ENCODE peak calls at places on chromosomes 6 and 20, in nine cellular contexts. M, P, C, J, U, F, A, R and G are unnamed samples.

GRCh38 chr6:141719476-141719875 is 413.2 kb upstream of the GJE1 start:
- DNase-seq in M (no peak), P (no peak), C (no peak), J (no peak), U (no peak), F (no peak), A (no peak), R (no peak), G (no peak)

GRCh38 chr6:26215200-26216014 is 128.2 kb downstream of the HFE start:
- DNase-seq in M (peak; percentile 60), P (no peak), C (peak; percentile 32), J (peak; percentile 47), U (peak; percentile 54), F (peak; percentile 60), A (peak; percentile 61), R (no peak), G (peak; percentile 54)

GRCh38 chr6:25498510-25498909 is 153.5 kb upstream of the SCGN start:
- DNase-seq in M (no peak), P (no peak), C (no peak), J (no peak), U (no peak), F (no peak), A (no peak), R (no peak), G (no peak)

GRCh38 chr6:145367149-145367548 is 368.2 kb downstream of the EPM2A start:
- DNase-seq in M (no peak), P (no peak), C (no peak), J (no peak), U (no peak), F (no peak), A (no peak), R (no peak), G (no peak)

GRCh38 chr20:53579266-53579580 is 14.4 kb downstream of the ZNF217 start:
- DNase-seq in M (no peak), P (no peak), C (no peak), J (no peak), U (no peak), F (no peak), A (no peak), R (no peak), G (no peak)

GRCh38 chr6:33987531-33988021 is 158.3 kb downstream of the GRM4 start:
- DNase-seq in M (peak; percentile 32), P (no peak), C (no peak), J (no peak), U (no peak), F (peak; percentile 55), A (no peak), R (peak; percentile 12), G (no peak)

GRCh38 chr6:90109141-90109540 is 187.5 kb downstream of the BACH2 start:
- DNase-seq in M (no peak), P (no peak), C (no peak), J (no peak), U (no peak), F (no peak), A (no peak), R (no peak), G (no peak)

GRCh38 chr20:37991506-37992302 is 41.6 kb downstream of the TTI1 start:
- DNase-seq in M (no peak), P (no peak), C (no peak), J (no peak), U (no peak), F (no peak), A (no peak), R (no peak), G (no peak)

GRCh38 chr6:24539416-24539815 is 44.6 kb downstream of the ALDH5A1 start:
- DNase-seq in M (no peak), P (no peak), C (no peak), J (peak; percentile 74), U (no peak), F (no peak), A (no peak), R (no peak), G (no peak)

GRCh38 chr6:4606681-4607025 is 169.6 kb upstream of the CDYL start:
- DNase-seq in M (no peak), P (no peak), C (no peak), J (no peak), U (no peak), F (no peak), A (no peak), R (no peak), G (no peak)

GRCh38 chr6:157120523-157121232 is 202.6 kb downstream of the TMEM242 start:
- DNase-seq in M (no peak), P (no peak), C (no peak), J (no peak), U (no peak), F (no peak), A (no peak), R (no peak), G (no peak)

GRCh38 chr20:37537505-37537904 is 9.8 kb upstream of the BLCAP start:
- DNase-seq in M (no peak), P (no peak), C (no peak), J (no peak), U (no peak), F (no peak), A (no peak), R (no peak), G (no peak)

GRCh38 chr6:12391472-12391871 is 101.3 kb downstream of the EDN1 start:
- DNase-seq in M (no peak), P (no peak), C (no peak), J (no peak), U (no peak), F (no peak), A (no peak), R (no peak), G (no peak)

GRCh38 chr6:90004511-90004910 is 110.2 kb downstream of the GJA10 start:
- DNase-seq in M (no peak), P (no peak), C (no peak), J (no peak), U (no peak), F (no peak), A (no peak), R (no peak), G (no peak)

GRCh38 chr20:17843246-17844132 is 125.1 kb downstream of the SNX5 start:
- DNase-seq in M (no peak), P (peak; percentile 98), C (peak; percentile 98), J (no peak), U (peak; percentile 97), F (peak; percentile 94), A (no peak), R (peak; percentile 78), G (no peak)

GRCh38 chr6:136809461-136809860 is 12.9 kb upstream of the PEX7 start:
- DNase-seq in M (no peak), P (no peak), C (no peak), J (no peak), U (no peak), F (no peak), A (no peak), R (no peak), G (no peak)

GRCh38 chr20:6525447-6526303 is 241.8 kb upstream of the BMP2 start:
- DNase-seq in M (no peak), P (peak; percentile 58), C (no peak), J (peak; percentile 22), U (peak; percentile 31), F (no peak), A (peak; percentile 0), R (no peak), G (no peak)

GRCh38 chr6:11616200-11616611 is 78.7 kb downstream of the TMEM170B start:
- DNase-seq in M (no peak), P (peak; percentile 97), C (peak; percentile 88), J (no peak), U (no peak), F (no peak), A (no peak), R (no peak), G (no peak)

GRCh38 chr6:164098857-164099534 is 684.5 kb downstream of the QKI start:
- DNase-seq in M (no peak), P (peak; percentile 49), C (peak; percentile 52), J (no peak), U (no peak), F (no peak), A (no peak), R (no peak), G (no peak)

GRCh38 chr6:12269100-12269499 is 21.1 kb upstream of the EDN1 start:
- DNase-seq in M (no peak), P (no peak), C (no peak), J (no peak), U (no peak), F (no peak), A (no peak), R (no peak), G (no peak)

GRCh38 chr6:99995916-99996315 is 1.9 kb upstream of the MCHR2 start:
- DNase-seq in M (no peak), P (no peak), C (no peak), J (no peak), U (no peak), F (no peak), A (no peak), R (no peak), G (no peak)
- H3K36me3 ChIP-seq in M (no peaks in the 10 kb centered on the region), P (no peaks in the 10 kb centered on the region), C (no peaks in the 10 kb centered on the region), J (no peaks in the 10 kb centered on the region), U (no peaks in the 10 kb centered on the region), F (no peaks in the 10 kb centered on the region), A (no peaks in the 10 kb centered on the region), R (no peaks in the 10 kb centered on the region), G (no peaks in the 10 kb centered on the region)

GRCh38 chr6:42047220-42047590 is 3.1 kb upstream of the TAF8 start:
- DNase-seq in M (no peak), P (no peak), C (no peak), J (no peak), U (no peak), F (no peak), A (no peak), R (no peak), G (no peak)
- TF ChIP-seq EZH2 in M (no peak), P (no peak), C (no peak), J (no peak), U (no peak), F (no peak), A (no peak), R (no peak), G (no peak)

GRCh38 chr6:151325075-151326050 is 66.0 kb downstream of the ZBTB2 start:
- DNase-seq in M (no peak), P (peak; percentile 55), C (peak; percentile 87), J (peak; percentile 68), U (peak; percentile 60), F (peak; percentile 68), A (peak; percentile 58), R (peak; percentile 40), G (peak; percentile 8)
- H3K36me3 ChIP-seq in M (no peaks in the 10 kb centered on the region), P (no peaks in the 10 kb centered on the region), C (no peaks in the 10 kb centered on the region), J (no peaks in the 10 kb centered on the region), U (no peaks in the 10 kb centered on the region), F (no peaks in the 10 kb centered on the region), A (no peaks in the 10 kb centered on the region), R (no peaks in the 10 kb centered on the region), G (no peaks in the 10 kb centered on the region)

DNA sequence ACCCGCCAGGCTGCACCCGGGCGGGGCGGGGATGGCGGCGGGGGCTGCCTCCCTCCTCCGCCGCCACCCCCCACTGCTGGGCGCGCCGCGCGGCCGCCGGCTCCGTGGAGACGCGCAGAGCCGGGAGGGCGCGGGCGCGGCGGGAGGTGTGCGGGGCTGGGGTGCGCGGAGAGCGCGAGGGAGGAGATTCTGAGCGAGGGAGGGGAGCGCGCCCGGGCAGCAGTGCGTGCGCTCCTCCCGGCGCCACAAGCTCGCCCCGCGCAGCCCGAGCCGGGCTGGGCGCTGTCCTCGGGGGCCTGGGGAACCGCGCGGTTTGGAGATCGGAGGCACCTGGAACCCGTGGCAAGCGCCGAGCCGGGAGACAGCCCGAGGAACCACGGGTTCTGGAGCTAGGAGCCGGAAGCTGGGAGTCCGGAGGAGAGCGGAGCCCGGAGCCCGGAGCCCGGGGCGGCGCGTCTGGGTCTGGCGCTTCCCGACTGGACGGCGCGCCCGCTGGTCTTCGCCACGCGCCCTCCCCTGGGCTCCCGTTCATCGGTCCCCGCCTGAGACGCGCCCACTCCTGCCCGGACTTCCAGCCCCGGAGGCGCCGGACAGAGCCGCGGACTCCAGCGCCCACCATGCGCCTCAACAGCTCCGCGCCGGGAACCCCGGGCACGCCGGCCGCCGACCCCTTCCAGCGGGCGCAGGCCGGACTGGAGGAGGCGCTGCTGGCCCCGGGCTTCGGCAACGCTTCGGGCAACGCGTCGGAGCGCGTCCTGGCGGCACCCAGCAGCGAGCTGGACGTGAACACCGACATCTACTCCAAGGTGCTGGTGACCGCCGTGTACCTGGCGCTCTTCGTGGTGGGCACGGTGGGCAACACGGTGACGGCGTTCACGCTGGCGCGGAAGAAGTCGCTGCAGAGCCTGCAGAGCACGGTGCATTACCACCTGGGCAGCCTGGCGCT is at the start of gene NTSR1:
- DNase-seq in M (peak; percentile 79), P (no peak), C (no peak), J (peak; percentile 70), U (peak; percentile 40), F (no peak), A (peak; percentile 69), R (no peak), G (no peak)
- TF ChIP-seq EZH2 in M (peak; percentile 85), P (peak; percentile 95), C (no peak), J (peak; percentile 99), U (no peak), F (no peak), A (peak; percentile 38), R (no peak), G (no peak)